ENCODE peak calls at places on chromosome 11, in nine cellular contexts. Z is hepatic stellate cell, S is T-helper 1 cell, J is endodermal cell, D is mucosa of gallbladder, P is brain pericyte, B is mesendoderm, I is Caki2, W is colonic mucosa. X is an unnamed sample.

GRCh38 chr11:119742263-119742861 is 13.4 kb upstream of the NECTIN1 start:
- DNase-seq in Z (no peak), S (no peak), J (peak; percentile 89), D (no peak), P (no peak), B (peak; percentile 81), I (no peak), W (peak; percentile 62), X (no peak)

GRCh38 chr11:36462321-36462720 is 47.8 kb downstream of the TRAF6 start:
- DNase-seq in Z (no peak), S (no peak), J (peak; percentile 31), D (no peak), P (no peak), B (no peak), I (no peak), W (no peak), X (no peak)

GRCh38 chr11:64067257-64067993 is 31.7 kb downstream of the FLRT1 start:
- DNase-seq in Z (no peak), S (no peak), J (no peak), D (no peak), P (no peak), B (no peak), I (no peak), W (no peak), X (no peak)

GRCh38 chr11:65958774-65959420 is 2.6 kb upstream of the SART1 start:
- DNase-seq in Z (no peak), S (no peak), J (no peak), D (no peak), P (no peak), B (no peak), I (no peak), W (no peak), X (no peak)

GRCh38 chr11:61776561-61777075 is 15.8 kb downstream of the TMEM258 start:
- DNase-seq in Z (peak; percentile 96), S (no peak), J (peak; percentile 94), D (peak; percentile 53), P (no peak), B (peak; percentile 86), I (peak; percentile 39), W (peak; percentile 77), X (peak; percentile 32)

GRCh38 chr11:36247493-36247892 is 41.7 kb downstream of the COMMD9 start:
- DNase-seq in Z (no peak), S (no peak), J (no peak), D (no peak), P (no peak), B (no peak), I (no peak), W (no peak), X (no peak)

GRCh38 chr11:28822596-28822995 is 714.4 kb downstream of the METTL15 start:
- DNase-seq in Z (no peak), S (no peak), J (no peak), D (no peak), P (no peak), B (no peak), I (no peak), W (no peak), X (no peak)

GRCh38 chr11:20337526-20338154 is 25.9 kb upstream of the HTATIP2 start:
- DNase-seq in Z (peak; percentile 11), S (no peak), J (peak; percentile 77), D (no peak), P (no peak), B (peak; percentile 59), I (peak; percentile 20), W (no peak), X (no peak)

GRCh38 chr11:19431059-19431398 is 190.3 kb upstream of the E2F8 start:
- DNase-seq in Z (no peak), S (no peak), J (peak; percentile 60), D (no peak), P (no peak), B (no peak), I (no peak), W (no peak), X (no peak)

GRCh38 chr11:10394229-10395100 is 60.6 kb upstream of the AMPD3 start:
- DNase-seq in Z (no peak), S (no peak), J (no peak), D (no peak), P (no peak), B (no peak), I (no peak), W (no peak), X (no peak)

GRCh38 chr11:75498556-75499255 is 27.0 kb downstream of the GDPD5 start:
- DNase-seq in Z (no peak), S (no peak), J (no peak), D (no peak), P (no peak), B (peak; percentile 49), I (no peak), W (no peak), X (no peak)

GRCh38 chr11:126414615-126415014 is 59.1 kb downstream of the ST3GAL4 start:
- DNase-seq in Z (no peak), S (no peak), J (no peak), D (no peak), P (no peak), B (no peak), I (no peak), W (no peak), X (no peak)

GRCh38 chr11:74755395-74755995 is 6.8 kb downstream of the RNF169 start:
- DNase-seq in Z (no peak), S (no peak), J (peak; percentile 54), D (no peak), P (no peak), B (peak; percentile 82), I (no peak), W (no peak), X (no peak)

GRCh38 chr11:42494459-42494858 is 817.3 kb upstream of the API5 start:
- DNase-seq in Z (no peak), S (no peak), J (no peak), D (no peak), P (no peak), B (no peak), I (no peak), W (no peak), X (no peak)

GRCh38 chr11:34299284-34299961 is 58.4 kb downstream of the ABTB2 start:
- DNase-seq in Z (no peak), S (no peak), J (peak; percentile 59), D (no peak), P (no peak), B (peak; percentile 49), I (no peak), W (no peak), X (no peak)

GRCh38 chr11:128938156-128938885 is 4.3 kb downstream of the TP53AIP1 start:
- DNase-seq in Z (no peak), S (no peak), J (no peak), D (no peak), P (no peak), B (no peak), I (no peak), W (no peak), X (no peak)

GRCh38 chr11:11581493-11581880 is 40.3 kb downstream of the GALNT18 start:
- DNase-seq in Z (no peak), S (no peak), J (peak; percentile 14), D (peak; percentile 6), P (no peak), B (no peak), I (no peak), W (no peak), X (no peak)

GRCh38 chr11:107707807-107708206 is 4.0 kb downstream of the SLN start:
- DNase-seq in Z (no peak), S (no peak), J (peak; percentile 83), D (no peak), P (no peak), B (peak; percentile 67), I (no peak), W (no peak), X (no peak)

GRCh38 chr11:80167766-80168165 is 726.9 kb upstream of the TENM4 start:
- DNase-seq in Z (no peak), S (no peak), J (no peak), D (no peak), P (no peak), B (peak; percentile 66), I (no peak), W (no peak), X (no peak)

GRCh38 chr11:111820059-111820375 is 51.4 kb downstream of the ALG9 start:
- DNase-seq in Z (no peak), S (no peak), J (no peak), D (no peak), P (no peak), B (no peak), I (no peak), W (no peak), X (no peak)

GRCh38 chr11:16002942-16003341 is 353.4 kb downstream of the SOX6 start:
- DNase-seq in Z (no peak), S (no peak), J (no peak), D (no peak), P (no peak), B (no peak), I (no peak), W (no peak), X (no peak)

GRCh38 chr11:109914038-109914437 is 179.2 kb upstream of the ZC3H12C start:
- DNase-seq in Z (no peak), S (no peak), J (no peak), D (no peak), P (no peak), B (peak; percentile 56), I (no peak), W (no peak), X (no peak)

GRCh38 chr11:115590254-115590653 is 86.0 kb upstream of the CADM1 start:
- DNase-seq in Z (no peak), S (no peak), J (no peak), D (no peak), P (no peak), B (no peak), I (no peak), W (no peak), X (no peak)

GRCh38 chr11:3905080-3905953 is 49.9 kb downstream of the STIM1 start:
- DNase-seq in Z (peak; percentile 84), S (peak; percentile 33), J (no peak), D (no peak), P (no peak), B (peak; percentile 34), I (peak; percentile 89), W (peak; percentile 64), X (peak; percentile 27)

GRCh38 chr11:125465254-125465653 is 30.8 kb downstream of the FEZ1 start:
- DNase-seq in Z (no peak), S (no peak), J (no peak), D (no peak), P (no peak), B (peak; percentile 26), I (no peak), W (no peak), X (no peak)

GRCh38 chr11:10856689-10857603 is 907 bp downstream of the ZBED5 start:
- DNase-seq in Z (peak; percentile 21), S (no peak), J (peak; percentile 76), D (peak; percentile 45), P (no peak), B (peak; percentile 86), I (no peak), W (peak; percentile 78), X (no peak)

GRCh38 chr11:31819533-31820437 is 8.7 kb upstream of the PAX6 start:
- DNase-seq in Z (no peak), S (no peak), J (peak; percentile 87), D (no peak), P (no peak), B (peak; percentile 66), I (no peak), W (no peak), X (no peak)

GRCh38 chr11:113468666-113469345 is 6.4 kb downstream of the DRD2 start:
- DNase-seq in Z (no peak), S (no peak), J (peak; percentile 36), D (no peak), P (no peak), B (no peak), I (no peak), W (no peak), X (no peak)

GRCh38 chr11:113628912-113629311 is 77.2 kb downstream of the TMPRSS5 start:
- DNase-seq in Z (no peak), S (no peak), J (peak; percentile 90), D (no peak), P (no peak), B (peak; percentile 52), I (no peak), W (no peak), X (no peak)

GRCh38 chr11:1196516-1197391 is 26.1 kb upstream of the MUC5B start:
- DNase-seq in Z (no peak), S (no peak), J (peak; percentile 20), D (no peak), P (no peak), B (no peak), I (no peak), W (no peak), X (no peak)

GRCh38 chr11:17887779-17888178 is 125.1 kb downstream of the SERGEF start:
- DNase-seq in Z (no peak), S (no peak), J (peak; percentile 80), D (no peak), P (peak; percentile 7), B (peak; percentile 61), I (no peak), W (no peak), X (no peak)

X was measured in GF-D8.